ENCODE peak calls at places on chromosome 21, in seven cellular contexts. F, B, U, M, L, V and H are unnamed samples.

GRCh38 chr21:17848228-17848627 is 29.1 kb upstream of the C21orf91 start:
- DNase-seq in F (no peak), L (no peak), B (no peak), V (no peak), M (no peak), U (no peak), H (no peak)

GRCh38 chr21:40753756-40754155 is 93.2 kb downstream of the DSCAM start:
- DNase-seq in L (no peak), M (no peak), U (no peak), F (no peak), V (no peak), B (no peak), H (no peak)

GRCh38 chr21:29680273-29680672 is 259.5 kb downstream of the GRIK1 start:
- DNase-seq in F (no peak), U (no peak), L (no peak), B (no peak), V (no peak), M (no peak), H (no peak)

GRCh38 chr21:20661221-20661620 is 337.0 kb upstream of the NCAM2 start:
- DNase-seq in U (no peak), B (no peak), F (no peak), L (no peak), V (no peak), M (no peak), H (no peak)

GRCh38 chr21:29939859-29940245 is at the start of gene GRIK1:
- DNase-seq in M (peak; percentile 33), F (no peak), B (no peak), L (no peak), V (no peak), U (peak; percentile 20), H (no peak)

GRCh38 chr21:37886120-37886519 is 30.1 kb downstream of the KCNJ6 start:
- DNase-seq in F (no peak), B (no peak), L (no peak), U (no peak), M (peak; percentile 2), V (no peak), H (no peak)

GRCh38 chr21:25342811-25343210 is 264.5 kb downstream of the MRPL39 start:
- DNase-seq in F (no peak), M (no peak), B (no peak), V (no peak), L (no peak), U (no peak), H (no peak)

GRCh38 chr21:26140185-26140584 is 30.4 kb downstream of the APP start:
- DNase-seq in M (no peak), F (no peak), U (no peak), V (no peak), L (peak; percentile 93), B (no peak), H (no peak)

GRCh38 chr21:28769683-28770082 is 223.0 kb downstream of the LTN1 start:
- DNase-seq in B (no peak), F (no peak), M (no peak), U (no peak), L (no peak), V (no peak), H (no peak)

GRCh38 chr21:45033791-45034555 is 40.4 kb upstream of the ADARB1 start:
- DNase-seq in B (no peak), M (no peak), L (no peak), F (no peak), U (no peak), V (no peak), H (peak; percentile 11)

GRCh38 chr21:29953690-29954089 is 13.9 kb upstream of the GRIK1 start:
- DNase-seq in U (no peak), B (no peak), M (no peak), F (no peak), L (no peak), V (no peak), H (no peak)

GRCh38 chr21:42308914-42309752 is 6.1 kb downstream of the TFF3 start:
- DNase-seq in L (no peak), M (no peak), U (no peak), B (no peak), F (no peak), V (no peak), H (no peak)

GRCh38 chr21:33947451-33948095 is 32.0 kb upstream of the ATP5PO start:
- DNase-seq in F (peak; percentile 81), B (peak; percentile 25), U (peak; percentile 45), M (no peak), V (peak; percentile 30), L (peak; percentile 89), H (peak; percentile 70)

GRCh38 chr21:15363921-15364320 is 299.1 kb upstream of the NRIP1 start:
- DNase-seq in U (no peak), L (no peak), V (no peak), M (no peak), B (no peak), F (no peak), H (no peak)

GRCh38 chr21:46003575-46004007 is 22.0 kb downstream of the COL6A1 start:
- DNase-seq in F (no peak), B (no peak), U (no peak), V (no peak), L (no peak), M (no peak), H (peak; percentile 15)

GRCh38 chr21:27023186-27023585 is 56.3 kb upstream of the ADAMTS5 start:
- DNase-seq in B (no peak), U (no peak), L (no peak), M (no peak), F (no peak), V (no peak), H (no peak)